ENCODE peak calls at places on chromosomes 7 and 10, in nine cellular contexts. N is endothelial cell; Q is CD8-positive, alpha-beta T cell; V is GM12865; X is PC-9; H is colonic mucosa; C is Calu3; A is mesothelial cell of epicardium; I is dorsolateral prefrontal cortex. Z is an unnamed sample.
A peak's percentile ranks its signal among the peaks of the same experiment; 100 is the strongest.

GRCh38 chr10:94183666-94184264 is 179.0 kb downstream of the NOC3L start:
- DNase-seq in N (no peak), Q (no peak), V (peak; percentile 4), X (peak; percentile 35), H (no peak), C (no peak), A (no peak), I (no peak), Z (no peak)

GRCh38 chr7:38411404-38411803 is 138.0 kb upstream of the TARP start:
- DNase-seq in N (peak; percentile 50), Q (no peak), V (peak; percentile 43), X (no peak), H (no peak), C (peak; percentile 29), A (no peak), I (no peak), Z (no peak)

GRCh38 chr10:127990846-127991542 is 84.1 kb downstream of the PTPRE start:
- DNase-seq in N (no peak), Q (no peak), V (no peak), X (peak; percentile 25), H (no peak), C (peak; percentile 42), A (no peak), I (no peak), Z (no peak)

GRCh38 chr7:75921479-75921878 is 6.5 kb downstream of the POR start:
- DNase-seq in N (no peak), Q (no peak), V (no peak), X (no peak), H (no peak), C (no peak), A (no peak), I (no peak), Z (no peak)

GRCh38 chr7:149720372-149721083 is 52.9 kb downstream of the ZNF467 start:
- DNase-seq in N (no peak), Q (no peak), V (peak; percentile 31), X (no peak), H (no peak), C (peak; percentile 83), A (no peak), I (peak; percentile 94), Z (peak; percentile 60)

GRCh38 chr7:73992104-73992562 is 35.8 kb upstream of the ELN start:
- DNase-seq in N (no peak), Q (no peak), V (no peak), X (no peak), H (no peak), C (no peak), A (peak; percentile 67), I (no peak), Z (no peak)

GRCh38 chr7:100565133-100565571 is 8.5 kb downstream of the SAP25 start:
- DNase-seq in N (no peak), Q (no peak), V (no peak), X (no peak), H (no peak), C (no peak), A (no peak), I (no peak), Z (no peak)

GRCh38 chr10:108592926-108593325 is 1330.4 kb downstream of the XPNPEP1 start:
- DNase-seq in N (no peak), Q (no peak), V (no peak), X (no peak), H (no peak), C (no peak), A (no peak), I (no peak), Z (no peak)

GRCh38 chr7:151539055-151539714 is 19.5 kb upstream of the RHEB start:
- DNase-seq in N (no peak), Q (no peak), V (peak; percentile 57), X (no peak), H (no peak), C (no peak), A (no peak), I (peak; percentile 88), Z (peak; percentile 25)

GRCh38 chr7:149377386-149377785 is 83.5 kb downstream of the ZNF777 start:
- DNase-seq in N (no peak), Q (no peak), V (no peak), X (no peak), H (no peak), C (no peak), A (no peak), I (no peak), Z (no peak)

GRCh38 chr10:112631501-112632410 is 184.7 kb downstream of the VTI1A start:
- DNase-seq in N (no peak), Q (no peak), V (no peak), X (no peak), H (no peak), C (peak; percentile 54), A (no peak), I (no peak), Z (no peak)

GRCh38 chr10:100747061-100747825 is 1.9 kb downstream of the PAX2 start:
- DNase-seq in N (no peak), Q (no peak), V (no peak), X (no peak), H (no peak), C (no peak), A (no peak), I (no peak), Z (no peak)

GRCh38 chr7:431041-431440 is 88.6 kb downstream of the PDGFA start:
- DNase-seq in N (no peak), Q (no peak), V (no peak), X (no peak), H (no peak), C (no peak), A (no peak), I (no peak), Z (no peak)

GRCh38 chr10:22629843-22630228 is 84.5 kb downstream of the PIP4K2A start:
- DNase-seq in N (no peak), Q (no peak), V (peak; percentile 80), X (no peak), H (no peak), C (no peak), A (no peak), I (no peak), Z (no peak)

GRCh38 chr7:26369519-26370385 is 78.1 kb downstream of the SNX10 start:
- DNase-seq in N (peak; percentile 53), Q (no peak), V (peak; percentile 48), X (peak; percentile 50), H (peak; percentile 62), C (peak; percentile 77), A (no peak), I (no peak), Z (peak; percentile 54)

GRCh38 chr7:102404005-102404861 is 8.1 kb downstream of the PRKRIP1 start:
- DNase-seq in N (peak; percentile 21), Q (peak; percentile 59), V (peak; percentile 93), X (peak; percentile 42), H (peak; percentile 26), C (peak; percentile 19), A (no peak), I (no peak), Z (peak; percentile 77)

GRCh38 chr10:63201118-63201517 is 68.0 kb downstream of the NRBF2 start:
- DNase-seq in N (no peak), Q (no peak), V (no peak), X (no peak), H (no peak), C (no peak), A (no peak), I (no peak), Z (no peak)
- TF ChIP-seq CTCF in N (no peak), Q (no peak), V (no peak), X (peak; percentile 28), H (no peak), C (no peak), A (no peak), I (no peak), Z (no peak)

GRCh38 chr10:96089670-96090462 is 40.2 kb upstream of the ZNF518A start:
- DNase-seq in N (peak; percentile 87), Q (peak; percentile 97), V (peak; percentile 99), X (peak; percentile 78), H (peak; percentile 92), C (peak; percentile 88), A (no peak), I (peak; percentile 94), Z (peak; percentile 86)
- TF ChIP-seq CTCF in N (no peak), Q (no peak), V (no peak), X (no peak), H (no peak), C (no peak), A (no peak), I (no peak), Z (no peak)

GRCh38 chr10:43844236-43844635 is 195.6 kb upstream of the ZNF32 start:
- DNase-seq in N (no peak), Q (no peak), V (no peak), X (no peak), H (no peak), C (no peak), A (no peak), I (no peak), Z (no peak)

GRCh38 chr10:43845121-43845520 is 196.4 kb upstream of the ZNF32 start:
- DNase-seq in N (no peak), Q (no peak), V (no peak), X (peak; percentile 79), H (no peak), C (peak; percentile 20), A (no peak), I (no peak), Z (no peak)

GRCh38 chr10:43843331-43844101 is 194.8 kb upstream of the ZNF32 start:
- DNase-seq in N (no peak), Q (no peak), V (no peak), X (no peak), H (no peak), C (no peak), A (no peak), I (no peak), Z (no peak)

GRCh38 chr10:43846968-43847367 is 198.3 kb upstream of the ZNF32 start:
- DNase-seq in N (no peak), Q (no peak), V (no peak), X (no peak), H (no peak), C (no peak), A (no peak), I (no peak), Z (no peak)

DNA sequence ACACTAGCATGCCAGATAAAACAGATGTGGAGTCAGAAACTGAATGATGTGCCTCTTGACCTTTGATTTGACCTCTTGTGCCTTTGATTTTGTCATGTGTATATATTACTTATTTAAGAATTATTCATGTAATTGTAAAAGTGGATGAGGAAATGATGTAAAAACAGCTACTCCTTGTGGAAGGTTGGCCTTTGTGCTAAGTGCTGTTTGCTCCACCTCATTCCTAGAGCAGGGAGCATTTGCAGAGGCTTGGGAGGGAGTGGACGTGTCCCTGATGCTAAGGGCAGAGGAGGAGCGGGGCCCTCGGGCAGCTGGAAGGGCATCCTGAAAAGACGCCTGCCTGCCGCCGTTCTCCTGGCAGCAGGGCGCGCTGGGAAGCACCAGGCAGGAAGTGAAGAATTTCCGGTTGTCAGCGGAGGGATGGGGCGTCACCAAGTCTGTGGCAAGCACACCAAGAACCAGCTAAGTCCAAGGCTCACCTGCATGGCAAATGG is 197.6 kb upstream of the ZNF32 start:
- DNase-seq in N (no peak), Q (peak; percentile 64), V (peak; percentile 11), X (no peak), H (no peak), C (no peak), A (no peak), I (no peak), Z (no peak)
- TF ChIP-seq CTCF in N (no peak), Q (no peak), V (no peak), X (no peak), H (no peak), C (no peak), A (no peak), I (no peak), Z (no peak)

GRCh38 chr10:129658673-129659072 is 191.6 kb downstream of the MGMT start:
- DNase-seq in N (peak; percentile 48), Q (no peak), V (peak; percentile 7), X (no peak), H (no peak), C (no peak), A (no peak), I (no peak), Z (peak; percentile 36)
- TF ChIP-seq CTCF in N (peak; percentile 67), Q (no peak), V (peak; percentile 27), X (peak; percentile 32), H (no peak), C (no peak), A (peak; percentile 28), I (no peak), Z (peak; percentile 43)

Z was measured in GM20000.